ENCODE peak calls at places on chromosome 2, in four cellular contexts. D is K562, W is GM12878, B is SK-N-SH. S is an unnamed sample.

GRCh38 chr2:147197754-147198153 is 647.1 kb upstream of the ACVR2A start:
- DNase-seq in B (no peak), W (no peak), D (no peak), S (no peak)

GRCh38 chr2:188130317-188130716 is 161.4 kb upstream of the GULP1 start:
- DNase-seq in B (no peak), D (no peak), W (no peak), S (no peak)

GRCh38 chr2:174878537-174879147 is 114.4 kb upstream of the CHRNA1 start:
- DNase-seq in B (peak; percentile 45), W (no peak), D (no peak), S (no peak)

GRCh38 chr2:210099940-210100339 is 71.3 kb downstream of the KANSL1L start:
- DNase-seq in D (no peak), B (no peak), W (no peak), S (peak; percentile 67)

GRCh38 chr2:159075726-159076125 is 107.3 kb downstream of the TANC1 start:
- DNase-seq in W (no peak), B (no peak), D (no peak), S (no peak)

GRCh38 chr2:176130153-176130916 is 830 bp downstream of the HOXD8 start:
- DNase-seq in B (peak; percentile 80), W (no peak), D (peak; percentile 58), S (peak; percentile 56)

GRCh38 chr2:233996436-233996835 is 54.1 kb upstream of the SPP2 start:
- DNase-seq in D (no peak), B (no peak), W (no peak), S (no peak)

GRCh38 chr2:230898661-230899091 is 26.4 kb downstream of the GPR55 start:
- DNase-seq in B (no peak), D (no peak), W (no peak), S (no peak)

GRCh38 chr2:6535572-6535971 is 330.1 kb downstream of the CMPK2 start:
- DNase-seq in W (no peak), B (no peak), D (no peak), S (no peak)

GRCh38 chr2:102392942-102393341 is 30.0 kb upstream of the IL18RAP start:
- DNase-seq in W (no peak), B (no peak), D (no peak), S (no peak)

GRCh38 chr2:166081131-166081632 is 46.6 kb downstream of the SCN1A start:
- DNase-seq in B (no peak), D (no peak), W (no peak), S (no peak)

GRCh38 chr2:153105829-153106578 is 372.6 kb downstream of the RPRM start:
- DNase-seq in B (no peak), W (no peak), D (no peak), S (no peak)

GRCh38 chr2:207836526-207837133 is 66.9 kb upstream of the FZD5 start:
- DNase-seq in W (no peak), D (no peak), B (no peak), S (no peak)

GRCh38 chr2:232981767-232982360 is 31.2 kb downstream of the NGEF start:
- DNase-seq in W (no peak), D (no peak), B (no peak), S (no peak)

GRCh38 chr2:234977228-234977679 is 25.4 kb downstream of the SH3BP4 start:
- DNase-seq in B (no peak), D (no peak), W (no peak), S (no peak)

GRCh38 chr2:21710496-21710895 is 586.7 kb downstream of the TDRD15 start:
- DNase-seq in D (no peak), W (no peak), B (no peak), S (no peak)

GRCh38 chr2:174059875-174060226 is 94.7 kb upstream of the SP3 start:
- DNase-seq in B (no peak), W (no peak), D (no peak), S (no peak)

GRCh38 chr2:46802665-46803550 is 112.7 kb downstream of the MCFD2 start:
- DNase-seq in B (peak; percentile 41), D (no peak), W (no peak), S (no peak)

GRCh38 chr2:26975656-26976055 is 5.2 kb downstream of the MAPRE3 start:
- DNase-seq in B (no peak), W (no peak), D (no peak), S (no peak)

GRCh38 chr2:240460781-240461431 is 25.4 kb downstream of the GPC1 start:
- DNase-seq in B (no peak), D (no peak), W (no peak), S (peak; percentile 36)

GRCh38 chr2:60945341-60945740 is 64.0 kb downstream of the REL start:
- DNase-seq in D (no peak), B (no peak), W (no peak), S (no peak)

GRCh38 chr2:10475811-10476660 is 27.9 kb upstream of the ODC1 start:
- DNase-seq in D (no peak), W (no peak), B (no peak), S (no peak)

GRCh38 chr2:202632682-202633081 is 2.1 kb upstream of the FAM117B start:
- DNase-seq in D (no peak), B (peak; percentile 20), W (no peak), S (no peak)

GRCh38 chr2:218881744-218882462 is 1.3 kb downstream of the WNT10A start:
- DNase-seq in B (peak; percentile 23), D (no peak), W (no peak), S (no peak)

GRCh38 chr2:24856791-24857211 is 63.2 kb downstream of the ADCY3 start:
- DNase-seq in W (no peak), B (no peak), D (no peak), S (no peak)

GRCh38 chr2:10232096-10232815 is 70.4 kb upstream of the HPCAL1 start:
- DNase-seq in B (no peak), W (no peak), D (no peak), S (peak; percentile 7)

GRCh38 chr2:30417253-30417652 is 29.8 kb upstream of the LCLAT1 start:
- DNase-seq in B (no peak), W (no peak), D (no peak), S (no peak)

GRCh38 chr2:160294339-160294803 is 94.3 kb upstream of the ITGB6 start:
- DNase-seq in B (no peak), W (no peak), D (no peak), S (no peak)

GRCh38 chr2:33477473-33478468 is 1.3 kb downstream of the RASGRP3 start:
- DNase-seq in W (no peak), B (no peak), D (peak; percentile 60), S (no peak)
- TF ChIP-seq USF1 in W (no peak), B (no peak), D (no peak), S (no peak)

GRCh38 chr2:168849610-168850009 is 40.6 kb downstream of the SPC25 start:
- DNase-seq in B (peak; percentile 32), D (peak; percentile 56), W (no peak), S (peak; percentile 30)
- TF ChIP-seq USF1 in B (no peak), D (no peak), W (no peak), S (no peak)

GRCh38 chr2:220703279-220703678 is 868.8 kb downstream of the EPHA4 start:
- DNase-seq in D (no peak), W (no peak), B (no peak), S (no peak)
- TF ChIP-seq USF1 in D (no peak), W (no peak), B (no peak), S (no peak)

GRCh38 chr2:236711440-236711839 is 141.8 kb downstream of the ACKR3 start:
- DNase-seq in B (no peak), D (no peak), W (no peak), S (no peak)
- TF ChIP-seq USF1 in B (no peak), D (no peak), W (no peak), S (no peak)